ENCODE peak calls at places on chromosome 1, in seven cellular contexts. E is ovary, C is D341Med, W is skeletal muscle cell, F is GM20000, U is HL-60, N is SJSA1. X is an unnamed sample.

GRCh38 chr1:162088281-162088969 is 18.9 kb downstream of the NOS1AP start:
- DNase-seq in U (no peak), N (no peak), E (no peak), C (no peak), W (no peak), F (no peak), X (no peak)

GRCh38 chr1:106189780-106190179 is 866.7 kb upstream of the PRMT6 start:
- DNase-seq in N (no peak), U (no peak), F (no peak), C (no peak), E (no peak), W (no peak), X (no peak)

GRCh38 chr1:18886003-18886335 is 16.4 kb downstream of the ALDH4A1 start:
- DNase-seq in W (no peak), F (no peak), C (no peak), U (no peak), E (no peak), N (no peak), X (no peak)

GRCh38 chr1:99566290-99567021 is 79.5 kb upstream of the PALMD start:
- DNase-seq in F (no peak), W (no peak), C (no peak), E (no peak), N (no peak), U (no peak), X (no peak)

GRCh38 chr1:95384570-95384969 is 150.6 kb downstream of the RWDD3 start:
- DNase-seq in N (no peak), C (no peak), F (peak), E (no peak), U (no peak), W (peak), X (no peak)

GRCh38 chr1:8905582-8906191 is 27.2 kb upstream of the ENO1 start:
- DNase-seq in N (peak), E (no peak), W (no peak), C (no peak), U (no peak), F (no peak), X (no peak)

GRCh38 chr1:154019280-154019679 is 28.7 kb downstream of the RPS27 start:
- DNase-seq in W (no peak), E (no peak), F (no peak), U (no peak), C (no peak), N (no peak), X (no peak)

GRCh38 chr1:243268284-243268653 is 12.4 kb downstream of the SDCCAG8 start:
- DNase-seq in N (peak), U (no peak), C (no peak), F (no peak), W (peak), E (no peak), X (no peak)

GRCh38 chr1:22600071-22600816 is 36.2 kb upstream of the C1QA start:
- DNase-seq in E (no peak), C (no peak), N (no peak), F (no peak), W (no peak), U (no peak), X (no peak)

GRCh38 chr1:196464545-196464944 is 143.7 kb downstream of the KCNT2 start:
- DNase-seq in N (no peak), U (no peak), F (no peak), W (no peak), C (no peak), E (no peak), X (peak)

GRCh38 chr1:101653482-101653946 is 343.2 kb downstream of the OLFM3 start:
- DNase-seq in E (no peak), C (peak), N (no peak), F (no peak), U (no peak), W (no peak), X (no peak)

X was measured in AG09319.